ENCODE peak calls at places on chromosomes 4 and X, in four cellular contexts. One of them, this sample, is unnamed.

GRCh38 chr4:3304831-3305609 is 12.2 kb downstream of the RGS12 start:
- DNase-seq in H9: peak
- DNase-seq in CD4-positive, alpha-beta memory T cell: no peak
- DNase-seq in tibial nerve: peak
- DNase-seq in this sample: no peak

GRCh38 chr4:66045913-66046312 is 375.6 kb upstream of the EPHA5 start:
- DNase-seq in H9: no peak
- DNase-seq in CD4-positive, alpha-beta memory T cell: no peak
- DNase-seq in tibial nerve: no peak
- DNase-seq in this sample: no peak

GRCh38 chr4:80268936-80269335 is 2.5 kb downstream of the FGF5 start:
- DNase-seq in H9: no peak
- DNase-seq in CD4-positive, alpha-beta memory T cell: no peak
- DNase-seq in tibial nerve: no peak
- DNase-seq in this sample: no peak

GRCh38 chr4:153647975-153648374 is 36.1 kb upstream of the TLR2 start:
- DNase-seq in H9: no peak
- DNase-seq in CD4-positive, alpha-beta memory T cell: no peak
- DNase-seq in tibial nerve: no peak
- DNase-seq in this sample: no peak

GRCh38 chrX:5242091-5242790 is 986.4 kb downstream of the NLGN4X start:
- DNase-seq in H9: peak
- DNase-seq in CD4-positive, alpha-beta memory T cell: no peak
- DNase-seq in tibial nerve: no peak
- DNase-seq in this sample: no peak

GRCh38 chrX:20967725-20968124 is 406.5 kb upstream of the CNKSR2 start:
- DNase-seq in H9: no peak
- DNase-seq in CD4-positive, alpha-beta memory T cell: no peak
- DNase-seq in tibial nerve: no peak
- DNase-seq in this sample: no peak

GRCh38 chr4:182825786-182826185 is 91.4 kb downstream of the DCTD start:
- DNase-seq in H9: no peak
- DNase-seq in CD4-positive, alpha-beta memory T cell: no peak
- DNase-seq in tibial nerve: no peak
- DNase-seq in this sample: no peak

GRCh38 chr4:95255396-95256107 is 293.2 kb downstream of the UNC5C start:
- DNase-seq in H9: no peak
- DNase-seq in CD4-positive, alpha-beta memory T cell: no peak
- DNase-seq in tibial nerve: peak
- DNase-seq in this sample: no peak

GRCh38 chr4:81485310-81485980 is 13.7 kb upstream of the RASGEF1B start:
- DNase-seq in H9: no peak
- DNase-seq in CD4-positive, alpha-beta memory T cell: no peak
- DNase-seq in tibial nerve: no peak
- DNase-seq in this sample: no peak

GRCh38 chrX:40012039-40012799 is 85.5 kb downstream of the BCOR start:
- DNase-seq in H9: peak
- DNase-seq in CD4-positive, alpha-beta memory T cell: no peak
- DNase-seq in tibial nerve: peak
- DNase-seq in this sample: no peak

GRCh38 chr4:88660446-88661294 is 37.0 kb downstream of the NAP1L5 start:
- DNase-seq in H9: no peak
- DNase-seq in CD4-positive, alpha-beta memory T cell: no peak
- DNase-seq in tibial nerve: no peak
- DNase-seq in this sample: no peak

GRCh38 chr4:171983935-171984805 is 171.0 kb downstream of the GALNTL6 start:
- DNase-seq in H9: no peak
- DNase-seq in CD4-positive, alpha-beta memory T cell: no peak
- DNase-seq in tibial nerve: no peak
- DNase-seq in this sample: no peak
- H3K27ac ChIP-seq in H9: no peak
- H3K27ac ChIP-seq in CD4-positive, alpha-beta memory T cell: no peak
- H3K27ac ChIP-seq in tibial nerve: no peak
- H3K27ac ChIP-seq in this sample: no peak

GRCh38 chr4:8127051-8127798 is 31.4 kb downstream of the ABLIM2 start:
- DNase-seq in H9: no peak
- DNase-seq in CD4-positive, alpha-beta memory T cell: no peak
- DNase-seq in tibial nerve: no peak
- DNase-seq in this sample: no peak

GRCh38 chr4:8126523-8126922 is 32.1 kb downstream of the ABLIM2 start:
- DNase-seq in H9: no peak
- DNase-seq in CD4-positive, alpha-beta memory T cell: no peak
- DNase-seq in tibial nerve: no peak
- DNase-seq in this sample: no peak

GRCh38 chr4:8129136-8129535 is 29.5 kb downstream of the ABLIM2 start:
- DNase-seq in H9: no peak
- DNase-seq in CD4-positive, alpha-beta memory T cell: no peak
- DNase-seq in tibial nerve: no peak
- DNase-seq in this sample: no peak

GRCh38 chr4:8129785-8130184 is 28.8 kb downstream of the ABLIM2 start:
- DNase-seq in H9: no peak
- DNase-seq in CD4-positive, alpha-beta memory T cell: no peak
- DNase-seq in tibial nerve: no peak
- DNase-seq in this sample: no peak

DNA sequence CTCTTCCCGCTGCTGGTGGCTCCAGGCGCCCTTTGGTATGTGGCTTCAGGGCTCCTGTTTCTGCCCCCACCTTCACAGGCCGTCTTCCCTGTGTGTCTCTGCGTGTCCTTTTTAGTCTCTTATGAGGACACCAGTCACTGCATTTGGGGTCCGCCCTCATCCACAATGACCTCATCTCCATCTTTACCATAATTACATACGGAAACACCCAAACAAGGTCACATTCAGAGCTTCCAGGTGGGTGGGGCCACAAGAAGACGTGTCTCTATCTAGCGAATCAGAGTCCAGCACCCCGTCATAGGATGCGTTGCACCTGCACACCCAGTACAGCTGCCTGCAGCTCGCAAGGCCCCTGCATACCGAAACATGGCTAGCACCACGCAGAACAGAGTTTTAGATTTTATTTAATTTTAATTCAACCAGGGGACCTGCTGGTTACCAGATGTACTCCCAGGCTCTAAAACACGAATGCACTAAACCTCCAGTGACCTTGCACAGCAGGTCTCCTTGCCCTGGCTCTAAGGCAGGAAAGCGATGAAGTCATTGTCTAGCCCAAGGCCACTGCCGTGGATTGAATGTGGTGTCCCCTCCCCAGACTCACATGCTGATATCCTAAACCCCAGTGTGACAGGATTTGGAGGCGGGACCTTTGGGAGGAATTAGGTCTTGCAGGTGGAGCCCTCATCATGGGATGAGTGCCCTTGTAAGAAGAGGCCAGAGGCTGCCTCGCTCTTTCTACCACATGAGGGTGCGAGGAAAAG is 30.3 kb downstream of the ABLIM2 start:
- DNase-seq in H9: peak
- DNase-seq in CD4-positive, alpha-beta memory T cell: no peak
- DNase-seq in tibial nerve: no peak
- DNase-seq in this sample: no peak
- H3K27ac ChIP-seq in H9: no peak
- H3K27ac ChIP-seq in CD4-positive, alpha-beta memory T cell: no peak
- H3K27ac ChIP-seq in tibial nerve: no peak
- H3K27ac ChIP-seq in this sample: no peak

DNA sequence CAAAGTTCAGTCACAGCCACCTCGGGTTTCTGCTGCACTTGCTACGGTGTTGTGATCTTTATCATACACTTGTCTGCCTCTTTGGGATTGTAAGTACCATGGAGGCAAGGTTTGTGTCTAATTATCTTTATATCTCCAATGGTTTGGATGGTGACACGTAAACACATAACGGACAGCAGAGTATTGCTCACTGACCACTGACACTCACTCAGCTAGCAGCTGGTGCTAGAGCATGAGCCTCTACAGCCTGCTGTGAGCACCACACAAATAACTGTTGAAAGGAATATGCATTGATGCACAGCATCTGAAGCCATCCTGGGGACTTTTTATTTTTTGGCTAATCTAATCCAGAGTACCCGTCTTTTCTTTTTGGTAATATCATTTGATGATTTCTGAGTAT is 156.0 kb downstream of the DCLK2 start:
- DNase-seq in H9: no peak
- DNase-seq in CD4-positive, alpha-beta memory T cell: no peak
- DNase-seq in tibial nerve: no peak
- DNase-seq in this sample: no peak
- H3K27ac ChIP-seq in H9: no peak
- H3K27ac ChIP-seq in CD4-positive, alpha-beta memory T cell: no peak
- H3K27ac ChIP-seq in tibial nerve: no peak
- H3K27ac ChIP-seq in this sample: no peak

DNA sequence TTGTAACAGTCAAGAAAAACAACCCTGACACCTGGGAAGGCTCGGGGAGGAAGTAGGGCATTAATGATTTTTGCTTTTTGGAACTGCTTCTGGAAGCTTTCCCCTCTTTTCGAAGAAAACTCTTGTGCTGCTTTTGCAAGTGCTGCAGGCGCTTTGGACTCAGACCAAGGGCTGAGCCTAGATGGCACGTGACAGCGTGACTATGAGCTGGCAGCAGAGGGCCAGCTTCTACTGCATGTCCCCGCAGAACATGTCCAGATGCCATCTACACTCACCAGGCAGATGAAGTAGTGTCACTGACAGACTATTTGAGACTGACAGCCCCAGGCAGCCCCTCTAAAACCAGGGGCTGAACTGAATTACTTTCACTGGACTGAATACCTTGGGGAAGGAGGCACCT is 6.2 kb downstream of the NR0B1 start:
- DNase-seq in H9: no peak
- DNase-seq in CD4-positive, alpha-beta memory T cell: no peak
- DNase-seq in tibial nerve: peak
- DNase-seq in this sample: peak
- H3K27ac ChIP-seq in H9: no peak
- H3K27ac ChIP-seq in CD4-positive, alpha-beta memory T cell: no peak
- H3K27ac ChIP-seq in tibial nerve: no peak
- H3K27ac ChIP-seq in this sample: no peak

GRCh38 chr4:58688603-58689002 is 1578.4 kb upstream of the IGFBP7 start:
- DNase-seq in H9: no peak
- DNase-seq in CD4-positive, alpha-beta memory T cell: no peak
- DNase-seq in tibial nerve: no peak
- DNase-seq in this sample: no peak
- H3K27ac ChIP-seq in H9: no peak
- H3K27ac ChIP-seq in CD4-positive, alpha-beta memory T cell: no peak
- H3K27ac ChIP-seq in tibial nerve: no peak
- H3K27ac ChIP-seq in this sample: no peak

DNA sequence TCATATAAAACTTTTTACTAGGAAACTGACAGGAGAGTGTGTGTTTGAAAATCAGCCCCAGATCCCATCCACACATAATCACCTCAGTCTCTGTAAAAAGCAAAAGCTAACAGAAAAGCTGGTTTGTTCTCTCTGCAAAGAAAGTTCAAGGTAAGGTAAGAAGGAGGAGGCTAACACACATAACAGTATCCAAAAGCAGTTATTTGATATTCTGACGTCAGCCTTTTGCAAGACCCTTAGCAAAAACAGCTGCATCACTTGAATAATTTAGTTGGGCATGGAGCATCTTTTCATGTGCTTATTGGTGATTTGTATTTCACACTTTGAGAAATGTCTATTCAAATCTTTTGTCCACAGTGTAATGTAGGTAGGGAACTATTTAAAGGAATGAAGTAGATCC is 5.5 kb downstream of the TCEAL9 start:
- DNase-seq in H9: no peak
- DNase-seq in CD4-positive, alpha-beta memory T cell: no peak
- DNase-seq in tibial nerve: no peak
- DNase-seq in this sample: no peak
- H3K27ac ChIP-seq in H9: no peak
- H3K27ac ChIP-seq in CD4-positive, alpha-beta memory T cell: no peak
- H3K27ac ChIP-seq in tibial nerve: no peak
- H3K27ac ChIP-seq in this sample: no peak